ENCODE peak calls at places on chromosomes 12 and 14, in nine cellular contexts. Q is transverse colon, W is RWPE2, C is SK-N-SH, Y is DND-41, R is ovary, Z is A549, V is heart left ventricle, O is psoas muscle. D is an unnamed sample.

GRCh38 chr14:61517861-61518802 is 177.2 kb upstream of the HIF1A start:
- DNase-seq in Q (peak), W (no peak), C (no peak), Y (no peak), R (no peak), Z (no peak), V (no peak), O (no peak), D (no peak)

GRCh38 chr14:94571950-94572349 is 9.3 kb upstream of the SERPINA5 start:
- DNase-seq in Q (no peak), W (no peak), C (no peak), Y (no peak), R (no peak), Z (no peak), V (no peak), O (no peak), D (peak)

GRCh38 chr14:100748403-100748802 is 21.7 kb downstream of the DLK1 start:
- DNase-seq in Q (no peak), W (no peak), C (no peak), Y (no peak), R (no peak), Z (no peak), V (no peak), O (no peak), D (no peak)

GRCh38 chr14:24130380-24130716 is at the start of gene FITM1:
- DNase-seq in Q (no peak), W (no peak), C (no peak), Y (no peak), R (no peak), Z (no peak), V (no peak), O (no peak), D (no peak)

GRCh38 chr14:66485910-66486421 is at the start of gene CCDC196:
- DNase-seq in Q (no peak), W (no peak), C (no peak), Y (no peak), R (no peak), Z (no peak), V (no peak), O (no peak), D (no peak)

GRCh38 chr14:63435838-63436237 is 107.3 kb downstream of the PPP2R5E start:
- DNase-seq in Q (peak), W (no peak), C (no peak), Y (no peak), R (peak), Z (no peak), V (peak), O (peak), D (no peak)

GRCh38 chr14:76752744-76753143 is 8.5 kb upstream of the VASH1 start:
- DNase-seq in Q (no peak), W (no peak), C (peak), Y (no peak), R (no peak), Z (no peak), V (peak), O (no peak), D (no peak)

GRCh38 chr12:96099986-96100385 is 64.6 kb upstream of the LTA4H start:
- DNase-seq in Q (no peak), W (no peak), C (no peak), Y (peak), R (no peak), Z (no peak), V (peak), O (no peak), D (no peak)

GRCh38 chr14:75234173-75234855 is 44.3 kb upstream of the FOS start:
- DNase-seq in Q (peak), W (peak), C (no peak), Y (no peak), R (no peak), Z (no peak), V (peak), O (no peak), D (peak)

DNA sequence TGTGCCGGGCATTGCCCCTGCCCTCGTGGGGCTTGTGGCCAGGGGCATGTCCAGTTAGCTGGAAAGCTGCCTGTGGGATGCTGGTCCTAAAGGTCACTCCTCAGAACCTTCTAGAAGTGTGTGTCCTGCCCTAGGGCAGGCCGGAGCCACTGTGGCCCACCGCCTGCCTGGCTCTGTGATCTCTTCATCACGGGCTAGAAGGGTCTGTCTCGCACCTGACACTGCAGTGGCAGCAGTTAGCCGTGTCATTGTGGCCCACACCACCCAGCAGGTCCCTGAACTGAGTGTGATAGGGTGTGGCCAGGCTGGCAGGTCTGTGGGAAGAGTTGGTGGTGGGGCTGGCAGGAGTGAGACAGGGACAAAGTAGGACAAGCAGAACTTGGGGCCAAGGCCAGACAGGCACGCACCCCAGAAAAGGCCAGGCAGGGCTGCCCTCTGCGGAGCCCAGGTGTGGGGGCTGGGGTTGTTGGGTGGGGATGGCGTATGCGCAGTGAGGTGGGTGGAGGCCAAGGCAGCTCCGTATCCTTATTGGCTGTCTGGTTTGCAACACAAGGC is 41.2 kb downstream of the ADGRD1 start:
- DNase-seq in Q (no peak), W (no peak), C (no peak), Y (no peak), R (no peak), Z (no peak), V (no peak), O (no peak), D (no peak)
- H3K4me3 ChIP-seq in Q (no peak), W (no peak), C (no peak), Y (no peak), R (no peak), Z (no peak), V (no peak), O (no peak), D (no peak)

GRCh38 chr12:98580695-98581094 is 12.8 kb upstream of the SLC25A3 start:
- DNase-seq in Q (no peak), W (no peak), C (no peak), Y (no peak), R (no peak), Z (no peak), V (no peak), O (no peak), D (no peak)
- TF ChIP-seq CTCF in Q (no peak), W (no peak), C (no peak), Y (no peak), R (no peak), Z (no peak), V (no peak), O (no peak), D (no peak)

DNA sequence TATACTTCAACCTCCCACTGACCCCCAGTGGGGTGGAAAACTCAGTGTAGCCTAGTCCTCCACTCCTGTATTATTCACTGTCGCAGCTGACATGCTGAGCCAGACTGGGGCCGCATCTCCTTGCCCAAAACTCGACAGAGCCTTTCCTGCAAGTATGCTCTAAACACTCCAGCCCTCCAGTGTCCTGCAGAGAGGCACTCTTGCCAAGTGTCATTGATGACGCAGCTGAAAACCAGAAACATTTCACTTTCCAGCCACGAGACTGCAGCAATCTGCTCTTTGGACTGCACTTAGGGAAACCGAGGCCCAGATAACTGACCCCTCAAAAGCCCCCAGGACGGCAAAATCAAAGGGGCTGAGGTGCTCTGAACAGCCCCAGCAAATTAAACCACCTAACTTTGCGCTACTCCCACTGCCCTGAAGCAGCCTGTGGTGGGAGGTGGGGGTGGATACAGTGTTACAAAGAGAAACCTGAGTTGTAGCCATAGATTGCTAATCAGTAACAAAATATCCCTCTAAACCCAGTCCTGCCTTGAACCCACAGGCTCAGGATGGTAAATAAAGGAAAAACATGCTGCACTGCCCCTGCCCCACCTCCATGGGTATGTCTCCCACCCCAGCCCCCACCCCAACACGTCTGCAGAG is 2.6 kb downstream of the CCDC85C start:
- DNase-seq in Q (peak), W (no peak), C (no peak), Y (no peak), R (no peak), Z (no peak), V (peak), O (no peak), D (no peak)
- H3K4me3 ChIP-seq in Q (peak), W (peak), C (peak), Y (peak), R (peak), Z (peak), V (peak), O (peak), D (peak)

DNA sequence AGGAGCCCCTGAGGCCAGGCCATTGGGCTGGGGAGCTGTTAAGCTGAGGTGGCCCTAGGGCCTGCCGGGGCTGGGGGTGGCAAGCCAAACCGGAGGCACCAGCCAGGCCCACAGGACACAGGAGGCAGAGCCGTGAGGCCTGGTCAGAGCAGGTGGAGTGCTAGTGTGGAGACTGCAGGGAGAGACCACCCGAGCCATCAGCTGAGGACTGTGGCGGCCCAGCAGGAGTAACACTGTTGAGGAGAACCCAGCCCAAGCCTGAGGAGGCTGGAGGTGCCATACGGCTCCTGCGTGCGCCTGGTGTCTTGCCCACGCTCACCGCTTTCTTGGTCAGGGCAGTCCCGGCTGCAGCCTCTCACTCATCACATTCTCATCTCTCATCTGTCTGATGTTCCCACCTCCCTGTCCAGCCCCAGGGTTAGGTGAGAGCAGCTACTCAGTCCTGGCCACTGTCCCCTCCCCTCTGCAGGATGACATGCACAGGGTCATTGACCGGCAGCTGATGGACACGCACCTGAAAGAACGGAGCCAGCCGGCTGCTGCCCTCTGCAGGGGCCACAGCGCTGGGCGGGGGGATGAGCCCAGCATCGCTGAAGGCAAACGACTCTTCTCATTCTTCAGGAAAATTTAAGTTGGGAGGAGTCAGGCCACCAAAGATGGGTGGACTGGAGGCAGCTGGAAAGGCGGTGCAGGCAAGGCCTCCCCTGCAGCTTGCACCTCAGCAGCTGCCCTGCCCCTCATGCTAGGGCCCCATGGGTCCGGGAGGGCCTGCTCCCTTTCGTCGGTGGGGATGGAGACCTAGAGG is 23.8 kb downstream of the RAB35 start:
- DNase-seq in Q (no peak), W (no peak), C (no peak), Y (no peak), R (no peak), Z (no peak), V (no peak), O (peak), D (no peak)
- TF ChIP-seq CTCF in Q (no peak), W (no peak), C (no peak), Y (no peak), R (no peak), Z (no peak), V (no peak), O (no peak), D (no peak)

DNA sequence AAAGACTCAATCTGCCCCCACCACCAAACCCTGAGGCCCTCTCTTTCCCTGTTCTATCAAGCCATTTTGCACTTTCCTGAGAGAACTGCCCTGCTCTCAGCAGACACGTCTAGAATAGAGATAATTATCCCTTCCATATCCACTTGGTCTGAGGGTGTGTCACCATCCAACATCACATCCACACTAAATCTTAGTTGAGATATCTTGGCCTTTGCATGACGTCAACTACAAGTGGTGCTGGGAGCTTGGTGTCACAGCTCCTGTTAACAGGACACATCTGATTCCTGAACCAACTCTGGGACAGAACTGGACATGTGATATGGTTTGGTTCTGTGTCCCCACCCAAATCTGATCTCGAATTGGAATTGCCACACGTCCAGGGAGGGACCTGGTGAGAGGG is 1109.2 kb downstream of the TMEM121 start:
- DNase-seq in Q (no peak), W (no peak), C (no peak), Y (no peak), R (no peak), Z (no peak), V (no peak), O (no peak), D (no peak)
- H3K4me3 ChIP-seq in Q (no peak), W (no peak), C (no peak), Y (no peak), R (no peak), Z (no peak), V (no peak), O (no peak), D (no peak)

DNA sequence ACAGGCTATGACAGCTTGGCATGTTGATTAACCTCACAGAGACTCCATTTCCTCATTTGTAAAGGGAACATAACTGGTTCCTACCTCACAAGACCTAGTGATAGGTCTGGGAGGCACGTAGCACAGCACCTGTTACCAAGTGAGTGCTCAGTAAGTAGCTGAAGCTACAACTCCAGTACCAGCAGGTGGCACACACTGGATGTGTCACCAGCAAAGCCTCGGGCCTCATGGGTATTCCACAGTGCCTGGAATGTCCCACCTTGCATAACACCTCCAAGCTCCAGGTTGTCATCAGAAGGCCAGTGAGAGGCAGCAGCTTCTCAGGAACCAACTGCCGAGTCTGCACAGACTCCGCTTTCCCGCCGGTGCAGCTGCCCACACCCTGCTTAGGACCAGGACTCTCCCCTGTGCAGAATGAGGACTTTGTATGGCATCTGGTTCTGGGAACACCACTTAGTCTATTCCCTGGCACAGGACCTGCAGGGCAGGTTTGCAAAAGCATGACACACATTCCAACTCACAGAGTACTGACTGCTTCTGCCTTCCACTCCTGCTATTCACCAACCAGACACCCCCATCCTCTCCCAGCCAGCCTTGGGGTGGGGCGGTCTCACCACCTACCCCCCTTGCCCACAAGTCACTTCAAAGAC is 4.2 kb downstream of the VDR start:
- DNase-seq in Q (peak), W (no peak), C (no peak), Y (peak), R (no peak), Z (no peak), V (no peak), O (no peak), D (peak)
- TF ChIP-seq CTCF in Q (no peak), W (peak), C (no peak), Y (peak), R (no peak), Z (peak), V (peak), O (no peak), D (peak)

DNA sequence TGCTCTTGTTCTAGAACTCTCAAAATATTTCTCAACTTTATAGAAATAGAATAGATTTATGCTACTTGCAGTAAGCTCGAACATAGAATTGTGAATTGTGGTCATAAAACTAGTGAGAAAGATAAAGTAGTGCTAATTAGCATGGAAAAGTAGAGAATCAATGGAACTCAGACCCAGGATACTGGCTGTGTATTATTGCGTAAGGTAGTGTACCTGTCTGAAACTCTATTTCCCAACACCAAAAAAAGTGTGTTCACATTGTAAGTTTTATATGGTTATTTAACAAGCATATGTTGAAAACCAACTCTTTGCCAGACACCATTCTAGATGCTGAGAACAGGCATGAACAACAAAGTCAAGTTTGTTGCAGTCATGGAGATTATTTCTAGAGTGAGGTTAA is 720.5 kb upstream of the ATXN7L3B start:
- DNase-seq in Q (no peak), W (no peak), C (no peak), Y (no peak), R (no peak), Z (no peak), V (no peak), O (no peak), D (no peak)
- H3K4me3 ChIP-seq in Q (no peak), W (no peak), C (no peak), Y (no peak), R (no peak), Z (no peak), V (no peak), O (no peak), D (no peak)